ENCODE peak calls at places on chromosomes 7 and 10, in nine cellular contexts. A is CD8-positive, alpha-beta T cell; I is GM10248; B is mammary epithelial cell; T is astrocyte; H is A549; G is cardiac muscle cell; R is ascending aorta; L is WTC11. U is an unnamed sample.

GRCh38 chr7:157371296-157371695 is 34.5 kb downstream of the DNAJB6 start:
- DNase-seq in A (no peak), I (no peak), B (no peak), T (no peak), H (no peak), G (no peak), R (no peak), L (no peak), U (no peak)

GRCh38 chr7:105808703-105809590 is 67.5 kb downstream of the ATXN7L1 start:
- DNase-seq in A (peak), I (peak), B (peak), T (peak), H (no peak), G (peak), R (no peak), L (no peak), U (peak)

GRCh38 chr10:670990-671389 is 18.5 kb downstream of the DIP2C start:
- DNase-seq in A (no peak), I (no peak), B (no peak), T (no peak), H (no peak), G (no peak), R (peak), L (no peak), U (no peak)

GRCh38 chr10:124285587-124286527 is 132.9 kb downstream of the OAT start:
- DNase-seq in A (no peak), I (no peak), B (no peak), T (no peak), H (no peak), G (peak), R (peak), L (peak), U (no peak)

GRCh38 chr10:128160335-128160734 is 34.1 kb upstream of the MKI67 start:
- DNase-seq in A (no peak), I (no peak), B (no peak), T (no peak), H (no peak), G (no peak), R (no peak), L (no peak), U (no peak)

GRCh38 chr7:32033006-32033405 is 37.2 kb downstream of the PDE1C start:
- DNase-seq in A (no peak), I (no peak), B (no peak), T (peak), H (no peak), G (no peak), R (no peak), L (no peak), U (no peak)

GRCh38 chr10:75261813-75262725 is 26.3 kb upstream of the COMTD1 start:
- DNase-seq in A (no peak), I (no peak), B (no peak), T (no peak), H (no peak), G (no peak), R (no peak), L (no peak), U (no peak)

GRCh38 chr7:137094-137861 is 55.1 kb upstream of the FAM20C start:
- DNase-seq in A (no peak), I (no peak), B (no peak), T (no peak), H (no peak), G (no peak), R (no peak), L (no peak), U (no peak)

GRCh38 chr7:666454-667292 is 59.8 kb upstream of the DNAAF5 start:
- DNase-seq in A (no peak), I (no peak), B (no peak), T (no peak), H (no peak), G (no peak), R (no peak), L (no peak), U (no peak)

GRCh38 chr10:79226391-79227245 is 120.7 kb upstream of the PPIF start:
- DNase-seq in A (no peak), I (no peak), B (no peak), T (no peak), H (no peak), G (no peak), R (no peak), L (no peak), U (no peak)

DNA sequence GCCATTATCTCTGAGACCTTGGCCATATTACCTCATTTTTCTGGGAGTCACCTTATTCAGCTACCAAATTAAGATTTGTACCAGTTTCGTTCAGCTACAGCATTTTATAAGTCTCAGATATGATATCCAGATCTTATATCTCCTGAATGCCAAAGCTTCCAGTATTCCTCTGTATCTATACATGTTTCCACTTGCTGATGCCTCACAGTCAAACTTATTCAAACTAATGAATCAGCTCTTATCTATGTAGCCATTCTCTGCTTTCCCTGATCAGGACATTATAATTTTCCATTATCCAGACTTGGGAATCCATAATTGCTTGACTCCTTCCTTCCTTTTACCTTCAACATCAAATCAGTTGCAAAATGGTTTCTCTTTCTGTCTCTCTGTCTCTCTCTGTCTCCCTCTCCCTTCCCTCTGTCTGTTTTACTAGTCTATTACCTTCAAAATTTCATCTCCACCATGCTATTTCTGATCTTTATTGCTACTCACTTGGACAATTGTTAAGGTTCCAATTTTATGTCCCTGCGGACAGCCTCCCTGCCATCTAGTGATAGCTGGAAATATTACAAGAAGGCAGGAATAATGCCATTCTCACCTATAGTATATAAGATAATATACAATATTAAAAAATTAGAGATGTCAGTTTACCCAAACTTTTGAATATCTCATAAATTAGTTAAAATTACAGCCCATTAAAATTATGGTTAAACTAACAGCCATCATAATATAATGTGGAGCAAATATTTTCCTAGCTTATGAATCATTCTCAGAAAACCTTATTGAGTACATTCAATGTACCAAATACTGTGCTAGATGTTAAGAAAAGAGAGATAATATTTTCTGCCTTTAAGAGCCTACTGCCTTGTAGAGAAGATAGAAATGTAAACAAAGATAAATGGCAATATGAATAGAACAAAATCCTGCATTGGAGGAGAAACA is 89.8 kb downstream of the PCLO start:
- DNase-seq in A (no peak), I (no peak), B (peak), T (no peak), H (no peak), G (no peak), R (no peak), L (no peak), U (peak)
- TF ChIP-seq CTCF in A (no peak), I (no peak), B (no peak), T (no peak), H (peak), G (no peak), R (no peak), L (no peak), U (peak)

GRCh38 chr10:76315240-76315639 is 883.8 kb downstream of the LRMDA start:
- DNase-seq in A (no peak), I (no peak), B (no peak), T (no peak), H (no peak), G (no peak), R (no peak), L (peak), U (no peak)
- TF ChIP-seq CTCF in A (no peak), I (no peak), B (no peak), T (no peak), H (no peak), G (no peak), R (no peak), L (peak), U (no peak)

GRCh38 chr10:63773962-63774361 is 252.8 kb downstream of the REEP3 start:
- DNase-seq in A (no peak), I (no peak), B (no peak), T (no peak), H (no peak), G (no peak), R (no peak), L (no peak), U (no peak)

GRCh38 chr10:63773106-63773505 is 251.9 kb downstream of the REEP3 start:
- DNase-seq in A (no peak), I (no peak), B (no peak), T (no peak), H (no peak), G (no peak), R (no peak), L (no peak), U (no peak)

GRCh38 chr10:63767512-63767911 is 246.3 kb downstream of the REEP3 start:
- DNase-seq in A (no peak), I (no peak), B (peak), T (no peak), H (no peak), G (peak), R (no peak), L (no peak), U (peak)

GRCh38 chr10:63769367-63769766 is 248.2 kb downstream of the REEP3 start:
- DNase-seq in A (no peak), I (no peak), B (no peak), T (no peak), H (no peak), G (no peak), R (no peak), L (no peak), U (no peak)

DNA sequence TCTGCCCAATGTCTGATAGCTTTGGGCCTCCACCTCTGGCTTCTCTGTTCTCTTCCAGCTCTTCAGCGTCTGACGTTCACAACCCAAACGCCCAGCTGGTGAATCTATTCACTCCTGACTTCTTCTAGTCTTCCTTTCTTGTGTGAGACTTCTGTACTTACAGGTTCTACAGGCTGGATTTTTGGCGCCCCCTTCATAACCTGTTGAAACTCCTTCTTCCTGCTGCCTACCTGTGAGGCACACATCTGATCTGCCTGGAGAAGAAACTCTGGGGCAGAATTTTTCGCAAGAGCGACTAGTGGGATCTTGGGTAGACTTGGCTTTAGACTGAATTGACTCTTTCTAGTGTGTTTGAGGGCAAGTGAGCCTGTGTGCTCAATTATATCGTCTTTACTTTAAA is 249.3 kb downstream of the REEP3 start:
- DNase-seq in A (no peak), I (no peak), B (no peak), T (no peak), H (no peak), G (no peak), R (no peak), L (no peak), U (no peak)
- TF ChIP-seq CTCF in A (no peak), I (no peak), B (no peak), T (no peak), H (no peak), G (no peak), R (no peak), L (no peak), U (no peak)

GRCh38 chr7:37921340-37921805 is 933 bp downstream of the EPDR1 start:
- DNase-seq in A (no peak), I (peak), B (no peak), T (peak), H (no peak), G (peak), R (no peak), L (peak), U (peak)
- TF ChIP-seq CTCF in A (no peak), I (peak), B (no peak), T (no peak), H (peak), G (peak), R (no peak), L (no peak), U (peak)

GRCh38 chr10:46539596-46540411 is 16.7 kb downstream of the GPRIN2 start:
- DNase-seq in A (no peak), I (no peak), B (no peak), T (peak), H (peak), G (peak), R (peak), L (peak), U (peak)

GRCh38 chr10:46541735-46542566 is 14.5 kb downstream of the GPRIN2 start:
- DNase-seq in A (no peak), I (no peak), B (no peak), T (no peak), H (peak), G (no peak), R (peak), L (peak), U (no peak)

GRCh38 chr10:46542567-46543323 is 13.7 kb downstream of the GPRIN2 start:
- DNase-seq in A (no peak), I (no peak), B (no peak), T (no peak), H (no peak), G (no peak), R (peak), L (peak), U (no peak)

GRCh38 chr10:46540412-46541016 is 15.9 kb downstream of the GPRIN2 start:
- DNase-seq in A (no peak), I (no peak), B (no peak), T (no peak), H (peak), G (no peak), R (peak), L (peak), U (no peak)

DNA sequence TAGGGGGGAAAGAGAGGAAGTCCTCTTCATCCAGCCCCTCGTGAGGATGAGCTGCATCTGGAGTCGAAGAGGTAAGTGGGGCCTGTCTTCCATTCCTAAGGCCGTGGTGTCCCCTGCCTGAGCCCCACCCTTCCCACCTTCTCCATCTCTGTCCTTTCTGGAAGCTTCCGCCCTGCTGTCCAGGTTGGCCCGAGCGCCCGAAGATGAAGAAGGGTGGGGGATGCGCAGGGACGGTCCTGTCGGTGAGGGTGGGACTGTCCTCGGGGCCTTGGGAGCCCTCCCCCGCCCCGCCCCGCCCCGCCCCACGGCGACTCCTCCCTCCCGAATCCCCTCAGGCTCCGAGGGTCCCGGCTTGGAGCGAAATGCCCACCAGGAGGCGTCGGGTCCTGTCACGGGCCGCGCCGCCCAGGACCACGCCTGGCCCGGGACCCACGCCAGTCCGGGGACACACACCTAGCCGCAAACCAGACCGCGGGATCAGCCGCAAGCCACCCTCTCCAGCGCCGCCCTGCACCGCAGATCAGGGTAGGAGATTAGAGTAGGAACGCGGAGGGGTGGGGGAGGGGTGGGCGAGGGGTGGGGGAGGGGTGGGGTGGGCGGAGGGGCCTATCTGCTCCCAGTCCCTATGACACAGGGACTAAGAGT is 15.3 kb downstream of the GPRIN2 start:
- DNase-seq in A (no peak), I (no peak), B (no peak), T (no peak), H (peak), G (peak), R (peak), L (peak), U (no peak)
- TF ChIP-seq CTCF in A (no peak), I (no peak), B (no peak), T (no peak), H (peak), G (peak), R (no peak), L (peak), U (peak)

DNA sequence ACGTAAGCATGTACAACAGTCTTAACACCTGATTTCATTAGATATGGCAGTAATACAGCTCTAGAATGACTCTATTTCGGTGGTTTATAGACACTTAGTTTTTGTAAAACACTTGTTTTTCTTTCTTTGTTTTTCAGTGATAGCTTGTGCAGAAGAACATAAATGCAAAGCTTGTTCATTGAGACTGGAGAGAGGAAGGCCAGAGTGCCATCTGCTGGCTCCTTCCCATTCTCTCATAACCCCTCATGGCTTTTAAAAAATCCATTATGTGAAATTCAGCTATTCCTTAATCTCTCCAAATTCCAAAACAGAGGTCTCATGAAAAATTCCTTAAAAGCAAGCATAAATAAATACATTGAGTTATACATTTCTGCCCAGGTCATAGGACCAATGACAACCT is 76.3 kb downstream of the CACNB2 start:
- DNase-seq in A (no peak), I (no peak), B (no peak), T (no peak), H (no peak), G (peak), R (no peak), L (no peak), U (peak)
- TF ChIP-seq CTCF in A (no peak), I (peak), B (no peak), T (peak), H (peak), G (peak), R (no peak), L (no peak), U (peak)

DNA sequence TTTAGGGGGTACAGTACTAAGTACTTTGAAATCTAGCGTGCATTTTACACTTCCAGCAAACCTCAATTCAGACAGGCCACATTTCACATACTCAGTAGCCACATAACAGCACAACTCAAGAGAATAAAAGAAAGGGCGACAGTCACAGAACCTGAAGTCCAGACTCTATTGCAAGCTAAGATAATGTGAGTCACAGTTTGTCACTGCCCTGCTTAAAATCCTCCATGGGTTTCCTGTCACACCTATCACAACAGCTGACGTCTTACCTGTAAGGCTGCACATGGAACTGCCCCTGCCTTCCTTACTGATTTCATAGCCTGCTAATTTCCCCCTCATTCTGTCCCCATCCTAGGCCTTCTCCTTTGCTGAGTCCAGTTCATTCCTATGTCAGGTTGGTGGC is 16.1 kb upstream of the CDK14 start:
- DNase-seq in A (no peak), I (no peak), B (peak), T (peak), H (no peak), G (no peak), R (no peak), L (no peak), U (no peak)
- TF ChIP-seq CTCF in A (no peak), I (no peak), B (no peak), T (no peak), H (no peak), G (no peak), R (no peak), L (no peak), U (no peak)